ENCODE peak calls at places on chromosomes 2 and 18, in four cellular contexts. Z is fibroblast of the aortic adventitia, U is fibroblast of pulmonary artery, E is keratinocyte. R is an unnamed sample.

GRCh38 chr2:147451131-147451530 is 393.7 kb upstream of the ACVR2A start:
- DNase-seq in Z (no peak), U (no peak), E (no peak), R (no peak)

GRCh38 chr18:73691118-73691517 is 456.5 kb downstream of the FBXO15 start:
- DNase-seq in U (peak), Z (peak), E (no peak), R (peak)

GRCh38 chr2:45860136-45861106 is 208.9 kb downstream of the PRKCE start:
- DNase-seq in E (no peak), U (peak), Z (peak), R (peak)

GRCh38 chr18:36153203-36153602 is 23.5 kb downstream of the ELP2 start:
- DNase-seq in E (no peak), U (peak), Z (peak), R (peak)

GRCh38 chr2:219272995-219273394 is 6.2 kb upstream of the DNAJB2 start:
- DNase-seq in E (no peak), U (no peak), Z (no peak), R (no peak)

GRCh38 chr18:46413684-46414083 is 243.3 kb downstream of the LOXHD1 start:
- DNase-seq in U (no peak), Z (no peak), E (no peak), R (peak)

GRCh38 chr2:173451137-173451536 is 96.5 kb downstream of the CDCA7 start:
- DNase-seq in Z (no peak), E (no peak), U (no peak), R (no peak)

GRCh38 chr18:63091671-63092364 is 227.8 kb downstream of the BCL2 start:
- DNase-seq in E (no peak), U (no peak), Z (no peak), R (no peak)

GRCh38 chr2:215970425-215970824 is 42.9 kb downstream of the MREG start:
- DNase-seq in Z (no peak), U (no peak), E (no peak), R (peak)

GRCh38 chr18:23871410-23871809 is 143.1 kb upstream of the TTC39C start:
- DNase-seq in Z (no peak), U (peak), E (peak), R (no peak)

GRCh38 chr18:8635087-8635486 is 25.9 kb downstream of the RAB12 start:
- DNase-seq in Z (peak), U (peak), E (no peak), R (peak)

GRCh38 chr2:61469424-61470121 is 1.3 kb downstream of the USP34 start:
- DNase-seq in Z (peak), E (no peak), U (peak), R (peak)

GRCh38 chr2:28439127-28439526 is 46.5 kb downstream of the FOSL2 start:
- DNase-seq in E (no peak), U (no peak), Z (no peak), R (no peak)

GRCh38 chr18:57910817-57911216 is 107.7 kb upstream of the ATP8B1 start:
- DNase-seq in U (no peak), E (no peak), Z (no peak), R (no peak)

GRCh38 chr2:226797989-226798421 is 1.6 kb downstream of the IRS1 start:
- DNase-seq in Z (no peak), U (no peak), E (no peak), R (no peak)

GRCh38 chr2:72619622-72620021 is 206.2 kb downstream of the EXOC6B start:
- DNase-seq in E (no peak), U (no peak), Z (no peak), R (no peak)

GRCh38 chr18:12255626-12256026 is 1.5 kb downstream of the CIDEA start:
- DNase-seq in E (peak), U (peak), Z (no peak), R (no peak)

GRCh38 chr18:32968228-32968627 is 195.4 kb upstream of the KLHL14 start:
- DNase-seq in E (no peak), U (peak), Z (peak), R (no peak)

GRCh38 chr2:143415571-143415970 is 286.4 kb downstream of the ARHGAP15 start:
- DNase-seq in U (no peak), Z (no peak), E (no peak), R (no peak)

GRCh38 chr18:7605705-7606104 is 38.6 kb downstream of the PTPRM start:
- DNase-seq in E (no peak), U (no peak), Z (no peak), R (no peak)

GRCh38 chr2:240425697-240426096 is 9.8 kb upstream of the GPC1 start:
- DNase-seq in E (no peak), Z (no peak), U (no peak), R (no peak)

GRCh38 chr18:9742588-9743131 is 34.6 kb downstream of the RAB31 start:
- DNase-seq in E (no peak), U (peak), Z (peak), R (peak)

GRCh38 chr2:44951124-44951523 is 9.6 kb downstream of the SIX3 start:
- DNase-seq in Z (no peak), U (no peak), E (no peak), R (no peak)

GRCh38 chr2:55961318-55961911 is 37.8 kb upstream of the EFEMP1 start:
- DNase-seq in E (no peak), U (peak), Z (peak), R (peak)

GRCh38 chr2:231820786-231821303 is 34.6 kb downstream of the COPS7B start:
- DNase-seq in E (no peak), Z (no peak), U (no peak), R (no peak)

GRCh38 chr2:104744537-104744936 is 109.4 kb upstream of the POU3F3 start:
- DNase-seq in Z (no peak), U (no peak), E (no peak), R (no peak)

GRCh38 chr2:80238692-80239469 is 65.7 kb downstream of the LRRTM1 start:
- DNase-seq in E (no peak), U (peak), Z (peak), R (no peak)

GRCh38 chr2:223068036-223068435 is 16.0 kb downstream of the KCNE4 start:
- DNase-seq in E (no peak), U (no peak), Z (peak), R (no peak)

GRCh38 chr2:37919631-37920032 is 5.5 kb upstream of the RMDN2 start:
- DNase-seq in Z (no peak), U (peak), E (no peak), R (no peak)

GRCh38 chr2:240292622-240293021 is 142.8 kb upstream of the GPC1 start:
- DNase-seq in Z (no peak), E (no peak), U (no peak), R (no peak)

DNA sequence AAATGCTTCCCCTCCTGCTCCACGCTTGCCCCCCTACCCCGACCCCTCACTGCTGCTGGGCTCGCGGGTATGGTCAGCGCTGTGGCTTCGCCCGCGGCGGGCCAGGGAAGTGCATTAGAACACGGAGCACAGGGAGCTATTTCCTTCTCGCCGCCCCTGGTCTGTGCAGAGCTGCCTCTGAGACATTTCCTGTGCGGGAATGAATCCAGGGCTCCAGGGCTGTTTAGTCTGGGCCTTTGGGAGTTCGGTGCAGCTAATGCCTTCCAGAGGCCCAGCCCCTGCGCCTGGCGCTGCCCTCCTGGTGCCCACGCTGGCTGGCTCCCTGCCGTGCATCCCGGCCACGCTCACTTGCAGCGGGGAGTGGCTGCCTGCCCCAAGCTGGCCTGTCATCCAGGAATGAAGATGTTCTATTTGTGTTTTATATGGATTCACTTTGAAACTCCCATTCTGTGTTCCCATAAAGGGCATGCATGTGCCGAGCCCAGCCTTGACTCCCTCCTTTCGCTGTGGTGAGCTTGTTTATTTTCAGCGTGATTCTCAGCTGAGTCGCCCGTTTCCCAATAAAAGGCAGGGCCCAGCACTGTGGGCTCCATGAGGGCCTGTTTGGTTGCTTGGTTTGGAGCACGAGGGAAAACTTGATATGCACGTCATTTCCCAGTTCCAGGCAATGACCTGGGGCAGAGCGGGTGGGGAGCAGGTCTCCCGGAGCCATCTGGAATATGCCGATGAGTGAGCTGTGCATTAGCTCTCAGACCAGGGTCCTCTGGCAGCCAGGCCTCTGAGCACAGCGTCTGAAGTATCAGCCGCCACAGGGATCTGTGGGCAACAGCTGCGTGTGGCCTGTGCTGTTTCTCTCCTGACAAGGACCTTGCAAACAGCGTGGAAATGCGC is 42.7 kb downstream of the SH3RF3 start:
- DNase-seq in Z (peak), E (no peak), U (peak), R (peak)
- H3K4me3 ChIP-seq in Z (peak), E (no peak), U (no peak), R (no peak)

GRCh38 chr2:200445284-200445683 is 64.6 kb downstream of the KCTD18 start:
- DNase-seq in Z (no peak), E (no peak), U (no peak), R (no peak)
- TF ChIP-seq CTCF in Z (no peak), E (no peak), U (no peak), R (no peak)

DNA sequence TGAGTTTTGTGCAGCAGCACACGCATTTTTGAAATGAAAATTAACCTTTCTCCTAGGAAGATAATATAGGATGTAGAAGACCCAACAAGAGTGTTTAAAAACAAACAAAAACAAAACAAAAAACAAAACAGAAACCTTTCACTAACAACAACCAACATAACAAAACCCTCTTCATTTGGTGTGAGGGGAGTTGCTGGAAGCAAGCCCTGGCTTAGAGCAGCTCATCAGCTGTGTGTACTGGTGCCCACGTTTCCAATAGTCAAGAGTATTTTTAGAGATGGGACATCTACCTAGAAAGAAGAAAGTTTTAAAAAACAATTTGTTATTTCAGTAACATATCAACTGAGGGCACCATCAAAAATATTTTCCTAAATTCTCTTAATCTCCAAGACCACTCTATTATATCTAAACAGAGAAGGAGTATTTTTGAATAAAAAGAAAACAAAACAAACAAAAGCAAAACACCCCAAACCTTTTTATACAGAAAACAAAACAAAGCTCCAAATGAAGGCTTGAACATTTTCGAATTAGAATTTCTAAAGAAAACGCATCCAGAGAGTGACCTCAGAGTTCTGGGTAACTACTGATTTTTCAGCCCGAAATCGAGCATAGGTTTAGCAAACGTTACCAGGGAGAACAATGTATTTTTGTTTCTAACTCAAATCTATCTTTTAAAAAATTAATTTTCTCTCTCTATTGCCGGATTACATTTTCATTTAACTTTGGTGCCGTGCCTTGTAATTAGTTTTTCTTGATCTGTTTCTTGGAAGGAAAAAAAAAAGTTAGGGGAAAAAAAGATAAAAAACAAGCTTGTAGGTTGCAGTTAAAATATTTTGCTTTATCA is 134.6 kb downstream of the INSIG2 start:
- DNase-seq in E (no peak), Z (peak), U (no peak), R (no peak)
- H3K4me3 ChIP-seq in E (no peak), Z (no peak), U (no peak), R (peak)

DNA sequence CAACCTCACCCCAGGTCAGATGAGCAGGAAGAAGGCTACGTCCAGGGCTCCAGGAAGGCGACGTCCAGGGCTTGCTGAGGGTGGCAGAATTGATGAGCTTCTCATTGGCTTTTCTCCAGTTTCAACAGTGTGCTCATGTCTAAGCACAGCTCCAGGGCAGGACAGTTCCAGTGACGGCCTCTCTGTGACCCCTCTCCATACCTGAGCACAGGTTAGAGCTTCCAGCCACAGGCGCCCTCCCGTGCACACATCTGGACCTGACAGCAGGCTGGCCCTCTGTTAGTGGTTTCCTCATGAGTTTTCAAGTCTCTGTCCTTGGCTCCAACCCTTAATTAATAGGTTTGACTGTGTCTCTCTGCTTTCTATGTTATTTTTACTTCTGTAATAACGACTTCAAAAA is 327.6 kb downstream of the ZNF516 start:
- DNase-seq in E (no peak), U (no peak), Z (no peak), R (no peak)
- TF ChIP-seq CTCF in E (no peak), U (no peak), Z (no peak), R (no peak)

DNA sequence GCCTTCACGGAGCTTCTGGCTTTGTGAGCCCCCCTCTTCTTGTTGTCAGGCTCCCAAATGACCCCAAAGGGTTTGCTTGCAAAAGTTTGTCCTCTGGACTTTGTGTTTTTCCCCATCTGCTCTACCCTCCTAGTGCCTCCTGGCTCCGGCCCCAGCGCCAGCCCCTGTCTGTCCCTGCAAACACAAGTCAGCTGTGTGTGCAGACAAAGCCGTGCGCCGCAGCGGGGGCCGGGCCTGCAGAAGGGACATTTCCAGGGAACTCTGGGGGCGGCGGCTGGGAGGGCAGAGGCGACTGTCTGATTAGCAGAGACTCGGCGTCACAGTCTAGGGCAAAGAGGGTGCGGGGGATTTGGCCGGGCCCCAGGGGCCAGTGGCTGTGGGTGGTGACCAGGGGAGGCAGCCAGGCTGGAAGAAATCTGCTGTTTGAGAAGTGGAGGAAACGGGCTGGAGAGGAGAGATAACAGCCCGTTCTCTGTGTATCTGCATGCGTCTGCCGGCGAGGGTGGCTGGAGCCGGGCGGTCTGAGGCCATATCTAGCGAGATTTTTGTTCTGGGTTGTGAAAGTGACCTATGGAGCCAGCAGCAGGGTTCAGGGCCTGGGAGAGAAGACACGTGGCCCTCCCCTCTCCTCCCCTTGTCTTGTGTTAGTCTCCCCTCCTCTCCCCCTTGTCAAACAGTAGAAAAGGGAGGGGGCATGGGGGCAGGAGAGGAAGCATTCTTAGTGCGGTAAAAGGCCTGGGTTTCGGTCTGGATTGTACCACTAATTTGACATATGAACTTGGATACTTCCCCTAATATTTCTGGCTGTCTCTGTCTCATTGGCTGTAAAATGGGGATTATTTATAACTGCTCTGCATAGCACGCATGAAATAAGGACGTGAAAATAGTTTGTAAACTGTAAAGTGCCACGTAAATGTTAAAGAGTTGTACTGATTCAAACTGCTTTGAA is 169.4 kb downstream of the SMAD7 start:
- DNase-seq in E (no peak), Z (peak), U (peak), R (peak)
- H3K4me3 ChIP-seq in E (no peak), Z (no peak), U (no peak), R (no peak)

DNA sequence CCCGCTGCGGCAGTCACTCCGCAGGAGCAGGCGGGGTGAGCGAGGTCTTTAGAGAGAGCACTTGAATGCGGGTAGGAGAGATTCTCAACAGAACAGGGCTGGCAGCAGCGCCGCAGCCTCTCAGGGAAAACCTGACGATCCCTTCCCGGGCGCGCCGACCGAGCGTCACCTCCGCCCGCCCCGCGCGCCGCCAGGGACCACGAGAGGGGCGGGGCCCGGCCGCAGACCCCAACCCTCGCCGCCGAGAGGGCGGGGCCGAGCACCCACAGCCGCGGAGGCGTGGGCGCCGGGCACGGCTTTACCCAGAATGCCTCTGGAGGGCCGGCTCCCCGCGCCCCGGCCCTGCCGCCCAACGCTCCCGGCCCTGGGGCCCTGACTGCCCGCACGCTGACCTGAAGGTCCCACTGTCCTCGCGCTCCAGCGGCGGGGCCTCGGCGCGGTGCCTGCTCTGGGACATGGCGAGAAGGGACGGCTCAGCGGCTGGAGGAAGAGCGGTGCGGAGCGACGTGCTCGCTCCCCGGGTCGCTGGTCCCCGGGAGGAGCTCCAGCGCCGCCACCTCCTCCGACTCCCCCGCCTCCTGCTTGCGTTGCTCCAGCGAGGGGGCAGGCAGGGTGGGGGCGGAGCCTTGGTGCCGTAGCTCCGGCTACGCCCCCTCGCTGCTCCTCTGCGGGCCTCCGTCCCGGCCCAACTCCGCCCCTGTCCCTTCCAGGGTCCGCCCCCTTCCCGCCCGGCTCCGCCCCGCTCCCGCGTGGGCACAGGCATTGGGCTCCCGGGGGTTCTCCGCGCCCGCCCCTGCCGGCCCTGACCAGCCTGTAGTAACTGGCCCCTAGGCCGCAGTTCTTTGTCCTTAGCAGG is at the start of the genes PJVK and PRKRA:
- DNase-seq in U (peak), E (peak), Z (peak), R (peak)
- TF ChIP-seq CTCF in U (no peak), E (no peak), Z (no peak), R (no peak)

DNA sequence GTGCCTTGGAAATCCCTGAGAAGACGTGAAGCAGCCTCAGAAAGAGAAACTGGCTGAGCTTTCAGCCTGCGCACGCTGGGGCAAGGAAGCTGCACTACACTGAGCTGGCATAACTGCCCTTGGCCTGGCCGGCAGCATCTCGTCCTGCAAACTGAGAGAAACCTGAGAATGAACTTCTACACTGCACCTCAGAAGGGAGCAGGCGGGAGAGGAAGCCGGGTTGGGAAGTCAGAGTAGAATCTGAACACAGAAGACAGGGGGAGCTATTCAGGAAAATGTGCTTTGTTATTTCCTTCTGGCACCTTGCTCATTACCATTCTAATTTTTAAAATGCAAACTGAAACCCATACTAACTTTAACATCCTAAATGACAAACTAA is 70.9 kb downstream of the ZEB2 start:
- DNase-seq in U (no peak), E (no peak), Z (no peak), R (no peak)
- H3K4me3 ChIP-seq in U (no peak), E (no peak), Z (no peak), R (no peak)

GRCh38 chr18:66560092-66560491 is 43.8 kb downstream of the CDH19 start:
- DNase-seq in Z (peak), E (no peak), U (peak), R (peak)
- TF ChIP-seq CTCF in Z (no peak), E (peak), U (peak), R (peak)